ENCODE peak calls at places on chromosomes 13 and 19, in ten cellular contexts. W is choroid plexus epithelial cell; O is mesendoderm; R is stimulated activated CD8-positive, alpha-beta memory T cell treated with anti-CD3 and anti-CD28 coated beads, Interleukin-4, amount 100 ng/mL, for 24 hours; E is activated CD4-positive, alpha-beta T cell treated with anti-CD3 and anti-CD28 coated beads for 1 hour; K is CD4-positive, alpha-beta T cell; J is hepatic stellate cell; Y is GM19239; Q is activated CD8-positive, alpha-beta memory T cell treated with anti-CD3 and anti-CD28 coated beads for 48 hours; N is NCI-H524. Z is an unnamed sample.

GRCh38 chr19:42272535-42272897 is 3.5 kb downstream of the CIC start:
- DNase-seq in Q (no peak), O (no peak), Y (no peak), K (no peak), E (no peak), N (no peak), J (no peak), W (no peak), R (no peak), Z (peak)

GRCh38 chr13:41765813-41766212 is 195.1 kb downstream of the VWA8 start:
- DNase-seq in Y (no peak), J (peak), R (no peak), Q (no peak), W (peak), E (no peak), K (no peak), N (no peak), O (no peak), Z (no peak)

GRCh38 chr13:44451109-44451508 is 77.5 kb downstream of the SERP2 start:
- DNase-seq in E (no peak), J (no peak), K (no peak), Y (no peak), R (no peak), Q (no peak), W (no peak), O (no peak), N (no peak), Z (no peak)

GRCh38 chr13:101140087-101140770 is 276.1 kb downstream of the NALCN start:
- DNase-seq in W (no peak), Y (no peak), K (no peak), J (no peak), Q (no peak), E (no peak), O (no peak), R (no peak), N (no peak), Z (no peak)

GRCh38 chr13:72132065-72132464 is 265.1 kb upstream of the DACH1 start:
- DNase-seq in Q (no peak), K (no peak), E (no peak), Y (no peak), R (no peak), O (peak), W (no peak), J (no peak), N (no peak), Z (no peak)

GRCh38 chr13:64884976-64885375 is 2345.2 kb downstream of the PCDH9 start:
- DNase-seq in N (no peak), R (no peak), W (no peak), J (no peak), Y (no peak), K (no peak), Q (no peak), O (peak), E (no peak), Z (no peak)

GRCh38 chr19:41937976-41938375 is 9.7 kb upstream of the ERFL start:
- DNase-seq in R (no peak), O (no peak), Y (no peak), Q (no peak), N (no peak), K (no peak), E (no peak), J (no peak), W (no peak), Z (no peak)

GRCh38 chr19:49574206-49574755 is 6.1 kb downstream of the NOSIP start:
- DNase-seq in O (no peak), W (no peak), N (no peak), K (no peak), R (no peak), J (no peak), Q (no peak), E (no peak), Y (no peak), Z (no peak)

GRCh38 chr19:34669305-34669704 is 7.7 kb downstream of the SCGB2B2 start:
- DNase-seq in W (no peak), K (no peak), E (no peak), Y (no peak), Q (no peak), O (no peak), N (no peak), J (no peak), R (no peak), Z (no peak)

GRCh38 chr13:21043898-21044297 is 17.5 kb downstream of the LATS2 start:
- DNase-seq in Y (no peak), W (peak), Q (no peak), O (no peak), K (no peak), E (no peak), R (no peak), J (peak), N (no peak), Z (no peak)

GRCh38 chr13:51004111-51004865 is 94.7 kb downstream of the RNASEH2B start:
- DNase-seq in J (no peak), Q (no peak), K (no peak), N (no peak), W (no peak), R (no peak), O (no peak), Y (no peak), E (no peak), Z (no peak)

GRCh38 chr19:13588953-13589833 is 82.9 kb upstream of the CACNA1A start:
- DNase-seq in W (peak), O (peak), K (peak), R (peak), J (peak), N (peak), Y (peak), E (peak), Q (peak), Z (peak)

GRCh38 chr19:51333836-51334460 is 8.0 kb downstream of the VSIG10L start:
- DNase-seq in K (no peak), W (no peak), J (no peak), Y (no peak), R (no peak), Q (no peak), E (no peak), N (no peak), O (peak), Z (peak)

GRCh38 chr19:45772912-45773311 is 3.9 kb upstream of the SIX5 start:
- DNase-seq in J (no peak), R (no peak), E (no peak), O (no peak), K (no peak), Y (no peak), Q (no peak), N (no peak), W (no peak), Z (no peak)

GRCh38 chr13:55244991-55245644 is 1895.6 kb upstream of the PRR20A start:
- DNase-seq in E (no peak), N (peak), K (no peak), J (no peak), W (no peak), Q (no peak), O (peak), Y (no peak), R (no peak), Z (no peak)

GRCh38 chr19:17555929-17556813 is 722 bp downstream of the COLGALT1 start:
- DNase-seq in K (no peak), R (peak), J (peak), N (peak), Q (peak), O (peak), E (no peak), Y (peak), W (peak), Z (peak)

GRCh38 chr19:23795462-23795861 is 36.8 kb upstream of the ZNF681 start:
- DNase-seq in Y (no peak), J (no peak), K (no peak), N (no peak), Q (no peak), E (no peak), R (no peak), O (no peak), W (no peak), Z (no peak)

GRCh38 chr19:5308471-5309437 is 31.9 kb downstream of the PTPRS start:
- DNase-seq in J (peak), K (no peak), E (no peak), O (peak), N (no peak), Q (no peak), W (peak), Y (no peak), R (no peak), Z (peak)

GRCh38 chr13:99322297-99323103 is 15.3 kb upstream of the GPR183 start:
- DNase-seq in Y (peak), W (peak), O (peak), J (peak), N (no peak), E (no peak), R (no peak), K (peak), Q (no peak), Z (no peak)

GRCh38 chr19:12779162-12779993 is 4.0 kb upstream of the HOOK2 start:
- DNase-seq in O (peak), W (peak), R (no peak), N (peak), Q (no peak), J (peak), Y (no peak), E (no peak), K (no peak), Z (peak)

GRCh38 chr13:102582256-102582655 is 14.5 kb upstream of the TPP2 start:
- DNase-seq in N (no peak), Q (no peak), K (no peak), R (no peak), J (no peak), W (no peak), E (no peak), O (no peak), Y (no peak), Z (no peak)

GRCh38 chr19:19526581-19527370 is 1.9 kb upstream of the YJEFN3 start:
- DNase-seq in K (no peak), N (no peak), Q (no peak), Y (no peak), R (no peak), O (no peak), W (no peak), E (no peak), J (peak), Z (no peak)

GRCh38 chr19:42467437-42467760 is 24.7 kb upstream of the CXCL17 start:
- DNase-seq in W (no peak), N (no peak), R (no peak), J (no peak), O (no peak), Q (no peak), K (no peak), E (no peak), Y (no peak), Z (no peak)

GRCh38 chr13:27476943-27477681 is 26.7 kb upstream of the MTIF3 start:
- DNase-seq in Y (peak), O (no peak), Q (no peak), R (no peak), N (no peak), J (peak), W (peak), E (no peak), K (peak), Z (no peak)

GRCh38 chr13:33842207-33842606 is 24.3 kb downstream of the RFC3 start:
- DNase-seq in W (no peak), K (no peak), R (no peak), O (no peak), Y (no peak), E (no peak), N (no peak), J (no peak), Q (no peak), Z (no peak)

GRCh38 chr19:19740755-19741154 is 7.8 kb upstream of the ZNF14 start:
- DNase-seq in E (no peak), O (no peak), N (no peak), Q (no peak), Y (no peak), W (no peak), J (no peak), K (no peak), R (no peak), Z (no peak)

GRCh38 chr19:51093510-51094345 is 11.0 kb upstream of the KLK14 start:
- DNase-seq in R (no peak), O (no peak), E (no peak), N (no peak), J (no peak), Y (no peak), W (no peak), K (no peak), Q (no peak), Z (peak)

GRCh38 chr19:5954293-5954692 is 23.6 kb downstream of the RANBP3 start:
- DNase-seq in Y (no peak), W (no peak), E (no peak), O (no peak), K (no peak), J (peak), N (no peak), R (no peak), Q (no peak), Z (peak)

GRCh38 chr13:71873418-71874276 is 6.6 kb upstream of the DACH1 start:
- DNase-seq in N (no peak), W (no peak), Q (no peak), E (no peak), Y (no peak), R (no peak), O (no peak), K (no peak), J (no peak), Z (no peak)

GRCh38 chr13:51346397-51346796 is 6.9 kb downstream of the SERPINE3 start:
- DNase-seq in Q (no peak), K (no peak), J (no peak), R (no peak), E (no peak), Y (no peak), O (no peak), N (no peak), W (no peak), Z (no peak)

GRCh38 chr13:42075517-42075916 is 27.1 kb downstream of the DGKH start:
- DNase-seq in W (no peak), E (no peak), Q (no peak), Y (peak), J (no peak), O (no peak), K (no peak), R (no peak), N (no peak), Z (no peak)

GRCh38 chr19:2926341-2927031 is 18.3 kb downstream of the ZNF77 start:
- DNase-seq in K (no peak), O (no peak), Q (no peak), R (no peak), N (no peak), W (no peak), Y (no peak), E (no peak), J (no peak), Z (no peak)

GRCh38 chr13:24747248-24748151 is 16.5 kb upstream of the RNF17 start:
- DNase-seq in N (peak), Q (no peak), K (no peak), E (no peak), W (peak), R (no peak), J (no peak), O (peak), Y (no peak), Z (no peak)

GRCh38 chr13:101996906-101997408 is 404.9 kb downstream of the FGF14 start:
- DNase-seq in E (no peak), J (no peak), Y (no peak), O (no peak), Q (no peak), W (no peak), R (no peak), K (no peak), N (no peak), Z (no peak)

Z was measured in kidney.